ENCODE peak calls at places on chromosome 2, in eight cellular contexts. Z is CD8-positive, alpha-beta memory T cell; R is HCT116; M is stimulated activated CD4-positive, alpha-beta T cell treated with anti-CD3 and anti-CD28 coated beads, Interleukin-1b, Interleukin-23, amount 100 ng/mL, for 24 hours; A is stimulated activated CD8-positive, alpha-beta memory T cell treated with anti-CD3 and anti-CD28 coated beads, Interleukin-15, amount 100 ng/mL, for 1 hour; L is foreskin fibroblast; X is pancreas; Q is ovary. E is an unnamed sample.

GRCh38 chr2:36549063-36549662 is 48.8 kb downstream of the FEZ2 start:
- DNase-seq in X (no peak), Q (no peak), A (no peak), M (no peak), L (no peak), R (no peak), Z (no peak), E (no peak)

GRCh38 chr2:159118115-159118858 is 149.8 kb downstream of the TANC1 start:
- DNase-seq in X (peak; percentile 82), R (peak; percentile 57), L (peak; percentile 75), Z (peak; percentile 72), A (peak; percentile 71), M (peak; percentile 67), Q (peak; percentile 91), E (peak; percentile 49)

GRCh38 chr2:120587997-120588336 is 147.7 kb upstream of the GLI2 start:
- DNase-seq in A (no peak), R (no peak), L (no peak), X (no peak), M (no peak), Z (no peak), Q (no peak), E (no peak)

GRCh38 chr2:190481339-190481738 is 53.2 kb downstream of the NEMP2 start:
- DNase-seq in L (no peak), Q (no peak), Z (no peak), A (no peak), M (no peak), R (no peak), X (no peak), E (no peak)

GRCh38 chr2:179354739-179355537 is 90.3 kb upstream of the SESTD1 start:
- DNase-seq in A (no peak), Z (no peak), M (no peak), L (no peak), X (no peak), R (no peak), Q (no peak), E (no peak)

GRCh38 chr2:233411162-233411561 is 56.9 kb downstream of the DGKD start:
- DNase-seq in L (no peak), R (no peak), X (no peak), A (no peak), M (no peak), Q (no peak), Z (no peak), E (no peak)

GRCh38 chr2:53182609-53183008 is 585.0 kb upstream of the CHAC2 start:
- DNase-seq in Q (no peak), R (no peak), Z (no peak), L (no peak), A (no peak), X (no peak), M (no peak), E (no peak)

GRCh38 chr2:30938196-30938595 is 130.9 kb upstream of the CAPN13 start:
- DNase-seq in R (no peak), M (no peak), L (no peak), Z (no peak), X (no peak), Q (no peak), A (no peak), E (peak; percentile 10)

GRCh38 chr2:177314194-177314593 is 49.7 kb upstream of the NFE2L2 start:
- DNase-seq in Q (no peak), L (peak; percentile 63), A (no peak), M (no peak), X (no peak), R (no peak), Z (no peak), E (no peak)

GRCh38 chr2:60531638-60532216 is 21.7 kb downstream of the BCL11A start:
- DNase-seq in M (no peak), X (no peak), R (no peak), Q (no peak), L (no peak), A (no peak), Z (no peak), E (no peak)

GRCh38 chr2:75655861-75656260 is 9.3 kb downstream of the MRPL19 start:
- DNase-seq in L (no peak), R (no peak), Z (no peak), X (no peak), Q (no peak), M (no peak), A (no peak), E (no peak)

GRCh38 chr2:74843371-74844298 is 9.7 kb downstream of the HK2 start:
- DNase-seq in X (no peak), A (no peak), Z (no peak), M (no peak), L (peak; percentile 82), R (no peak), Q (no peak), E (no peak)

GRCh38 chr2:239944706-239945551 is 80.2 kb downstream of the NDUFA10 start:
- DNase-seq in L (peak; percentile 25), X (no peak), M (peak; percentile 12), R (no peak), Q (peak; percentile 23), Z (peak; percentile 8), A (no peak), E (no peak)

GRCh38 chr2:121790276-121790956 is 35.0 kb downstream of the TSN start:
- DNase-seq in L (peak; percentile 85), Q (no peak), A (no peak), Z (no peak), R (peak; percentile 64), X (no peak), M (no peak), E (no peak)

GRCh38 chr2:62343636-62344349 is 147.9 kb downstream of the B3GNT2 start:
- DNase-seq in M (no peak), L (no peak), Q (no peak), A (no peak), Z (no peak), R (no peak), X (no peak), E (peak; percentile 75)

GRCh38 chr2:238239552-238239871 is 326 bp downstream of the HES6 start:
- DNase-seq in M (no peak), X (no peak), L (no peak), Z (peak; percentile 41), R (no peak), Q (no peak), A (no peak), E (no peak)

GRCh38 chr2:240958366-240959213 is 39.8 kb upstream of the SNED1 start:
- DNase-seq in Z (no peak), M (no peak), R (no peak), Q (peak; percentile 49), A (no peak), L (no peak), X (peak; percentile 14), E (no peak)

GRCh38 chr2:64114063-64114911 is 29.9 kb downstream of the PELI1 start:
- DNase-seq in Q (no peak), L (peak; percentile 47), X (no peak), A (no peak), Z (no peak), R (no peak), M (no peak), E (no peak)

GRCh38 chr2:207983654-207984053 is 41.7 kb downstream of the PLEKHM3 start:
- DNase-seq in Q (no peak), L (no peak), M (no peak), R (no peak), A (no peak), X (no peak), Z (no peak), E (no peak)

GRCh38 chr2:6828299-6828584 is 37.5 kb downstream of the CMPK2 start:
- DNase-seq in Z (no peak), X (no peak), M (no peak), Q (no peak), A (no peak), L (no peak), R (peak; percentile 16), E (peak; percentile 31)

GRCh38 chr2:234556848-234557573 is 60.1 kb upstream of the ARL4C start:
- DNase-seq in X (no peak), Z (no peak), Q (no peak), A (no peak), L (peak; percentile 48), M (no peak), R (no peak), E (no peak)

GRCh38 chr2:218395456-218395825 is 4.2 kb upstream of the CTDSP1 start:
- DNase-seq in A (no peak), M (no peak), X (no peak), Z (no peak), L (no peak), R (peak; percentile 28), Q (peak; percentile 63), E (no peak)

GRCh38 chr2:16184945-16185660 is 244.8 kb downstream of the MYCN start:
- DNase-seq in R (no peak), A (no peak), Z (no peak), M (no peak), L (no peak), X (no peak), Q (no peak), E (no peak)

GRCh38 chr2:165594935-165595255 is 125.4 kb downstream of the CSRNP3 start:
- DNase-seq in L (no peak), A (no peak), Z (no peak), Q (no peak), M (no peak), R (no peak), X (no peak), E (no peak)